ENCODE peak calls at places on chromosomes 2 and 18, in nine cellular contexts. A is naive thymus-derived CD4-positive, alpha-beta T cell; M is adipocyte; X is fibroblast of pulmonary artery; W is hepatocyte; N is GM12864; H is pancreas; U is brain microvascular endothelial cell; K is heart left ventricle. O is an unnamed sample.

GRCh38 chr2:33529771-33530481 is 53.5 kb downstream of the RASGRP3 start:
- DNase-seq in K (no peak), H (no peak), U (peak; percentile 90), X (peak; percentile 85), M (peak; percentile 94), W (peak; percentile 36), A (no peak), N (no peak), O (peak; percentile 95)

GRCh38 chr2:241272298-241272721 is 43.2 kb downstream of the HDLBP start:
- DNase-seq in K (peak; percentile 46), N (no peak), W (peak; percentile 63), X (peak; percentile 28), A (no peak), U (no peak), H (peak; percentile 87), M (no peak), O (no peak)

GRCh38 chr2:68475110-68475509 is 7.7 kb downstream of the APLF start:
- DNase-seq in N (no peak), K (no peak), W (peak; percentile 17), X (no peak), U (no peak), A (no peak), M (no peak), H (no peak), O (no peak)

GRCh38 chr2:191642541-191642940 is 35.4 kb upstream of the NABP1 start:
- DNase-seq in K (no peak), W (no peak), A (no peak), U (no peak), N (no peak), H (no peak), M (no peak), X (no peak), O (no peak)

GRCh38 chr18:74945774-74946545 is 263.0 kb downstream of the PTGR3 start:
- DNase-seq in N (no peak), H (no peak), X (peak; percentile 23), K (no peak), W (no peak), U (peak; percentile 60), M (peak; percentile 15), A (no peak), O (no peak)

GRCh38 chr2:157898591-157898996 is 22.5 kb upstream of the ACVR1 start:
- DNase-seq in A (no peak), X (peak; percentile 84), K (no peak), M (peak; percentile 59), H (no peak), W (peak; percentile 56), U (peak; percentile 89), N (no peak), O (peak; percentile 34)

GRCh38 chr18:26702023-26702422 is 153.7 kb upstream of the KCTD1 start:
- DNase-seq in W (no peak), U (no peak), M (no peak), H (no peak), N (no peak), A (no peak), X (no peak), K (no peak), O (no peak)

GRCh38 chr2:239467956-239468490 is 67.2 kb upstream of the HDAC4 start:
- DNase-seq in W (no peak), K (peak; percentile 7), N (no peak), M (no peak), X (no peak), H (no peak), A (no peak), U (no peak), O (no peak)

GRCh38 chr2:148052687-148053086 is 31.8 kb downstream of the MBD5 start:
- DNase-seq in K (no peak), N (no peak), H (no peak), M (no peak), U (no peak), A (no peak), X (no peak), W (no peak), O (no peak)

GRCh38 chr2:148046802-148047201 is 25.9 kb downstream of the MBD5 start:
- DNase-seq in N (no peak), W (no peak), K (no peak), M (no peak), A (no peak), H (no peak), X (no peak), U (no peak), O (no peak)

GRCh38 chr2:148044322-148044721 is 23.4 kb downstream of the MBD5 start:
- DNase-seq in M (no peak), H (no peak), W (no peak), N (no peak), K (no peak), X (no peak), A (no peak), U (no peak), O (no peak)

DNA sequence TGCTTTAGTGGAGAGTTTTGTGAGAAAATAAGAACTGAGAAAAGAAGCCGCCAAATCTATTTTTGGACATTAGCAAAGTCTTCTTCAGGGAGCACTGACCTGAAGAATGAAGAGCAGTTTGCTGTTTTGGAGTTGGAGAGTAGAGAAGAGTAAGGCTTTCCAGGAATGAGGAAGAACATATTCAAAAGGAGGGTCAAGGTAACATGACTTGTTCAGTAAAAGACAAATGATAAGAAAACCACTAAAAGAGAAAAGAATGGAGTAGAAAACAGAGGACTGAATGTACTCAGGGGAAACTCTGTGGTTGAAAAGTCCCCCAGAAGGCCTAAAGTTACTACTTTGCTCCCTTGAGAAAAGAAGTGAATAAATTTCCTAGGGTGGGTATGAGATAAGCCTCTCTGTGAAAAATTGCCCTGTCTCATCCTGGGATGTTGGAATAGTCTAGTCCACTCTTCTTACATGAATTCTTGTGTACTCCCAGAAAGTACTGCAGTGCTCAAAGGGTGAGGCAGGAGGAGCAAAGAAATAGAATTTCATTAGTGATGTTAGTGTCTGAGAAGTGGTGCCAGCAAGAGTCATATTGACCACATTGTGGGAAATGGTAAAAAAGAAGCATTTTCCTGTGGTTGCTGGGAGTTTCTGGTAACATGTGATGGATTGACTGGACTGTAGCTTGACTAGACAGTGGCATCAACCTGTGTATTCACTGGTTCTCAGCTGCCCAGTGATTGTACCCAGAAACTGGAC is 27.8 kb downstream of the MBD5 start:
- DNase-seq in N (no peak), U (peak; percentile 27), K (no peak), H (no peak), X (peak; percentile 10), A (no peak), W (no peak), M (no peak), O (no peak)
- H3K4me3 ChIP-seq in N (no peak overlapping the region), U (no peak overlapping the region), K (no peak overlapping the region), H (no peak overlapping the region), X (no peak overlapping the region), A (no peak overlapping the region), W (no peak overlapping the region), M (no peak overlapping the region), O (no peak overlapping the region)

GRCh38 chr2:207765960-207766582 is 3.6 kb downstream of the FZD5 start:
- DNase-seq in U (no peak), W (no peak), X (no peak), H (no peak), K (no peak), M (no peak), A (no peak), N (no peak), O (no peak)

GRCh38 chr2:207763308-207763707 is 6.4 kb downstream of the FZD5 start:
- DNase-seq in A (no peak), N (no peak), H (no peak), M (no peak), W (no peak), U (no peak), X (no peak), K (no peak), O (no peak)

GRCh38 chr2:207765541-207765940 is 4.2 kb downstream of the FZD5 start:
- DNase-seq in N (no peak), U (no peak), H (no peak), A (no peak), W (peak; percentile 82), X (no peak), M (no peak), K (no peak), O (no peak)

GRCh38 chr2:207762146-207762545 is 7.6 kb downstream of the FZD5 start:
- DNase-seq in X (no peak), M (peak; percentile 19), U (no peak), A (no peak), K (no peak), N (no peak), W (no peak), H (no peak), O (no peak)

GRCh38 chr2:207764096-207764630 is 5.5 kb downstream of the FZD5 start:
- DNase-seq in M (no peak), X (no peak), A (no peak), N (no peak), W (no peak), K (no peak), U (no peak), H (no peak), O (no peak)
- H3K4me3 ChIP-seq in M (no peak overlapping the region), X (no peak overlapping the region), A (no peak overlapping the region), N (no peak overlapping the region), W (no peak overlapping the region), K (no peak overlapping the region), U (no peak overlapping the region), H (no peak overlapping the region), O (no peak overlapping the region)

DNA sequence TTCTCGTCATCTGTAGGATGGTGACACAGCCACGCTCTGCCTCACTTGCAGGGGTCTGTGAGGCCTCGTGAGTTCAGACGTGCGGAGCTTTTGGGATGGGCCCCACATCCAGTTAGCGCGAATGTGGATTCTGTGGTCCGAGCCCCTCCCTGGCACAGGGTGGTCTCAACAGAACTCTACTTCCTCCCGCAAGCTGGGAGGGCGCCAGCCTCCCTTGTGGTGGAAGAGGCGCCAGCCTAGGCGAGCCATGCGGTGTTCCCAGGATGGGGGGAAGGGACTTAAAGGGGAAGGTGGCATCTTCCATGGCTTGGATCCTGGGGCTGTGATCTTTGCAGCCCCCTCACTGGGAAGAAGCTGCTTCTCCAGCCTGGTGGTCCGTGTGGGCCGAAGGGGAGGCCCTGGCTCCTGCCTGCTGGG is 1.4 kb downstream of the SNORC start:
- DNase-seq in N (no peak), K (no peak), A (no peak), W (no peak), U (no peak), M (no peak), H (no peak), X (no peak), O (no peak)
- H3K4me3 ChIP-seq in N (no peak overlapping the region), K (no peak overlapping the region), A (no peak overlapping the region), W (no peak overlapping the region), U (no peak overlapping the region), M (no peak overlapping the region), H (no peak overlapping the region), X (no peak overlapping the region), O (no peak overlapping the region)

GRCh38 chr2:21655136-21655535 is 531.4 kb downstream of the TDRD15 start:
- DNase-seq in W (peak; percentile 20), K (no peak), H (no peak), M (no peak), X (no peak), N (no peak), A (no peak), U (no peak), O (no peak)

GRCh38 chr2:21656330-21657075 is 532.7 kb downstream of the TDRD15 start:
- DNase-seq in K (no peak), H (no peak), M (no peak), A (no peak), W (no peak), X (no peak), U (no peak), N (no peak), O (no peak)

GRCh38 chr2:21646449-21646848 is 522.7 kb downstream of the TDRD15 start:
- DNase-seq in W (no peak), U (no peak), N (no peak), H (no peak), X (no peak), K (no peak), M (no peak), A (no peak), O (no peak)

DNA sequence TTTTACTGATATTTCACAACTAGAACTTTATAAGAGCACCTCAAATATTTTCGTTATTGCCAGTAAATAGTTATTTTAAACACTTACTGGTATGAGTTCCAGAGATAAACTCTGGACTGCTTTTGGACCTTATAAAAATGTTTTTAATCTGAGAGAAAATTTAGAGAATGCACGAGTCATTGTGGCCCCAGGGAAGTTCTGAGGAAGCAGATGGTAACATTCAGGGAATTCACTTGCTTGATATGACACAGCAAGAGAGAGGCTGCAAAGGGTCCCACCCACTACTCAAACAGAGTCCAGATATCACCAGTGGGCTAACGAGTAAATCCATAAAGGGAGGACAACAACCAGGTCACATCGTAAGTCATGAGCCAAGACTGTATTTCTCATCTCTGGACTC is 526.8 kb downstream of the TDRD15 start:
- DNase-seq in H (no peak), U (no peak), A (no peak), K (no peak), M (no peak), N (no peak), X (no peak), W (no peak), O (no peak)
- H3K4me3 ChIP-seq in H (no peak overlapping the region), U (no peak overlapping the region), A (no peak overlapping the region), K (no peak overlapping the region), M (no peak overlapping the region), N (no peak overlapping the region), X (no peak overlapping the region), W (no peak overlapping the region), O (no peak overlapping the region)

O was measured in AG04449.